ENCODE peak calls at places on chromosomes 12 and 14, in nine cellular contexts. U is IMR-90, V is endothelial cell of umbilical vein, Y is A549, S is HCT116, Q is suprapubic skin, J is uterus, T is transverse colon, A is stomach. O is an unnamed sample. For H3K4me1, the result is how much of the 10 kb centered on the place peaks cover.

GRCh38 chr14:95234426-95234825 is 77.1 kb upstream of the DICER1 start:
- DNase-seq in U (no peak), V (no peak), Y (no peak), S (no peak), Q (no peak), J (no peak), T (peak), A (no peak), O (no peak)

GRCh38 chr14:85415015-85415712 is 114.8 kb upstream of the FLRT2 start:
- DNase-seq in U (peak), V (peak), Y (peak), S (no peak), Q (no peak), J (peak), T (no peak), A (no peak), O (no peak)

GRCh38 chr12:79439179-79439825 is 251.5 kb downstream of the PAWR start:
- DNase-seq in U (no peak), V (peak), Y (no peak), S (no peak), Q (no peak), J (no peak), T (no peak), A (no peak), O (no peak)

GRCh38 chr14:68522510-68523325 is 270.1 kb downstream of the ZFP36L1 start:
- DNase-seq in U (no peak), V (no peak), Y (no peak), S (no peak), Q (peak), J (peak), T (no peak), A (no peak), O (no peak)

GRCh38 chr14:25231006-25231405 is 181.1 kb upstream of the STXBP6 start:
- DNase-seq in U (no peak), V (peak), Y (no peak), S (no peak), Q (no peak), J (no peak), T (no peak), A (peak), O (no peak)

GRCh38 chr12:3869860-3870259 is 3.3 kb downstream of the PARP11 start:
- DNase-seq in U (no peak), V (peak), Y (no peak), S (no peak), Q (no peak), J (no peak), T (no peak), A (no peak), O (no peak)

GRCh38 chr12:27343255-27344000 is 10.8 kb downstream of the BMAL2 start:
- DNase-seq in U (peak), V (peak), Y (peak), S (no peak), Q (no peak), J (no peak), T (no peak), A (no peak), O (no peak)

GRCh38 chr12:54273981-54274380 is 5.9 kb downstream of the CBX5 start:
- DNase-seq in U (no peak), V (no peak), Y (no peak), S (no peak), Q (no peak), J (no peak), T (no peak), A (no peak), O (no peak)

GRCh38 chr14:34065690-34066391 is 115.0 kb upstream of the EGLN3 start:
- DNase-seq in U (no peak), V (no peak), Y (no peak), S (no peak), Q (no peak), J (no peak), T (no peak), A (no peak), O (no peak)

GRCh38 chr14:100135784-100136183 is 23.7 kb downstream of the DEGS2 start:
- DNase-seq in U (no peak), V (no peak), Y (no peak), S (no peak), Q (no peak), J (no peak), T (no peak), A (no peak), O (no peak)
- H3K4me1 ChIP-seq in U (under half), V (under half), Y (under half), S (under half), Q (under half), J (under half), T (under half), A (half or more), O (under half)

GRCh38 chr12:76552343-76552938 is 7.1 kb downstream of the OSBPL8 start:
- DNase-seq in U (no peak), V (no peak), Y (no peak), S (no peak), Q (no peak), J (no peak), T (no peak), A (no peak), O (no peak)
- TF ChIP-seq POLR2A in U (no peak), V (no peak), Y (no peak), S (no peak), Q (no peak), J (no peak), T (no peak), A (no peak), O (no peak)

GRCh38 chr12:1474059-1474537 is 120.3 kb downstream of the FBXL14 start:
- DNase-seq in U (peak), V (peak), Y (peak), S (peak), Q (no peak), J (no peak), T (no peak), A (no peak), O (no peak)
- H3K4me1 ChIP-seq in U (under half), V (under half), Y (under half), S (under half), Q (under half), J (under half), T (under half), A (under half), O (under half)

GRCh38 chr12:8946733-8947132 is 2.7 kb downstream of the M6PR start:
- DNase-seq in U (no peak), V (no peak), Y (no peak), S (no peak), Q (no peak), J (no peak), T (no peak), A (no peak), O (no peak)

GRCh38 chr12:8947737-8948136 is 1.7 kb downstream of the M6PR start:
- DNase-seq in U (no peak), V (no peak), Y (no peak), S (no peak), Q (no peak), J (no peak), T (no peak), A (no peak), O (no peak)

GRCh38 chr12:8948711-8949524 is 527 bp downstream of the M6PR start:
- DNase-seq in U (peak), V (peak), Y (peak), S (no peak), Q (no peak), J (no peak), T (peak), A (no peak), O (no peak)

GRCh38 chr12:8941691-8942478 is 7.6 kb downstream of the M6PR start:
- DNase-seq in U (no peak), V (no peak), Y (no peak), S (no peak), Q (no peak), J (no peak), T (no peak), A (no peak), O (no peak)

GRCh38 chr12:8943565-8944186 is 5.8 kb downstream of the M6PR start:
- DNase-seq in U (no peak), V (no peak), Y (no peak), S (no peak), Q (no peak), J (no peak), T (no peak), A (no peak), O (no peak)
- TF ChIP-seq POLR2A in U (no peak), V (no peak), Y (no peak), S (no peak), Q (no peak), J (no peak), T (no peak), A (no peak), O (no peak)

DNA sequence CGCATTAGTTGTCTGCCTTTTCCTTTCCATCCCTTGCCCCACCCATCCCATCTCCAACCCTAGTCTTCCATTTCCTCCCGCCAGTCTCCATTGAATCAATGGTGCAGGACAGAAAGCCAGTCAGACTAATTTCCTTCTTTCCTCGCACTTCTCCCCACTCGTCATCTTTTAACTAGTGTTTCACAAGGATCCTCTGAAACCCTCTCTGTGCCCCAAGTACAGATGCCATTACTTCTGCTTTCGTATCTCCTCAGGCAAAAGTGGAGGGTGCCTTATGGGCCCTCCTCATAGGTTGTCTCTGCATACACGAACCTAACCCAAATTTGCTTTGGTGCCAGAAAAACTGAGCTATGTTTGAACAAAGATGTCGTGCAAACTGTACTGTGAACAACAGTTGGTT is 4.3 kb downstream of the DAZAP2 start:
- DNase-seq in U (no peak), V (no peak), Y (no peak), S (no peak), Q (no peak), J (no peak), T (no peak), A (no peak), O (no peak)
- H3K4me1 ChIP-seq in U (under half), V (under half), Y (under half), S (under half), Q (under half), J (under half), T (under half), A (under half), O (under half)